ENCODE peak calls at places on chromosomes 4 and X, in four cellular contexts. One of them, this sample, is unnamed.

GRCh38 chr4:28287837-28288236 is 1427.2 kb downstream of the STIM2 start:
- DNase-seq in OCI-LY7: no peak
- DNase-seq in EL: peak
- DNase-seq in tibial nerve: no peak
- DNase-seq in this sample: no peak

GRCh38 chrX:27008486-27008885 is 454.7 kb downstream of the PPP4R3C start:
- DNase-seq in OCI-LY7: no peak
- DNase-seq in tibial nerve: no peak
- DNase-seq in EL: no peak
- DNase-seq in this sample: no peak

GRCh38 chr4:102299302-102299701 is 46.0 kb downstream of the SLC39A8 start:
- DNase-seq in OCI-LY7: no peak
- DNase-seq in EL: no peak
- DNase-seq in tibial nerve: no peak
- DNase-seq in this sample: no peak

GRCh38 chr4:138034871-138035270 is 207.3 kb downstream of the SLC7A11 start:
- DNase-seq in OCI-LY7: no peak
- DNase-seq in tibial nerve: no peak
- DNase-seq in EL: peak
- DNase-seq in this sample: peak

GRCh38 chrX:72020788-72021187 is 110.1 kb downstream of the NHSL2 start:
- DNase-seq in OCI-LY7: no peak
- DNase-seq in EL: no peak
- DNase-seq in tibial nerve: no peak
- DNase-seq in this sample: peak

GRCh38 chr4:3236326-3236878 is 12.6 kb upstream of the MSANTD1 start:
- DNase-seq in EL: no peak
- DNase-seq in OCI-LY7: no peak
- DNase-seq in tibial nerve: no peak
- DNase-seq in this sample: no peak

GRCh38 chrX:26915064-26915463 is 548.1 kb downstream of the PPP4R3C start:
- DNase-seq in tibial nerve: no peak
- DNase-seq in EL: no peak
- DNase-seq in OCI-LY7: no peak
- DNase-seq in this sample: no peak

GRCh38 chr4:6541789-6542188 is 33.2 kb upstream of the MAN2B2 start:
- DNase-seq in EL: no peak
- DNase-seq in tibial nerve: no peak
- DNase-seq in OCI-LY7: no peak
- DNase-seq in this sample: no peak

GRCh38 chr4:165326831-165327210 is 648 bp upstream of the MSMO1 start:
- DNase-seq in tibial nerve: no peak
- DNase-seq in EL: no peak
- DNase-seq in OCI-LY7: peak
- DNase-seq in this sample: no peak

GRCh38 chr4:127580300-127580699 is 52.5 kb upstream of the INTU start:
- DNase-seq in EL: no peak
- DNase-seq in tibial nerve: no peak
- DNase-seq in OCI-LY7: no peak
- DNase-seq in this sample: no peak

GRCh38 chr4:6752486-6752829 is 30.1 kb upstream of the KIAA0232 start:
- DNase-seq in tibial nerve: no peak
- DNase-seq in OCI-LY7: no peak
- DNase-seq in EL: no peak
- DNase-seq in this sample: no peak